ENCODE peak calls at places on chromosomes 13 and 19, in five cellular contexts. L is tibial nerve, T is A549, N is GM23338, Q is iPS DF 6.9. U is an unnamed sample.

GRCh38 chr13:21579754-21580316 is 24.1 kb downstream of the MICU2 start:
- DNase-seq in L (no peak), T (no peak), N (no peak), Q (no peak), U (peak; percentile 6)

GRCh38 chr13:43767351-43767901 is 19.3 kb downstream of the ENOX1 start:
- DNase-seq in L (peak; percentile 7), T (no peak), N (no peak), Q (no peak), U (no peak)

GRCh38 chr13:73580868-73581267 is 522.1 kb downstream of the KLF5 start:
- DNase-seq in L (no peak), T (no peak), N (peak; percentile 4), Q (no peak), U (no peak)

GRCh38 chr13:112443191-112444000 is 67.2 kb downstream of the SPACA7 start:
- DNase-seq in L (no peak), T (no peak), N (peak; percentile 69), Q (no peak), U (no peak)

GRCh38 chr19:54136086-54136863 is 1.3 kb upstream of the CNOT3 start:
- DNase-seq in L (no peak), T (no peak), N (peak; percentile 61), Q (no peak), U (no peak)

GRCh38 chr19:42272989-42273406 is 3.9 kb downstream of the CIC start:
- DNase-seq in L (no peak), T (no peak), N (no peak), Q (no peak), U (no peak)

GRCh38 chr13:112670864-112671263 is 19.0 kb upstream of the ATP11A start:
- DNase-seq in L (no peak), T (no peak), N (no peak), Q (no peak), U (no peak)

GRCh38 chr13:112726018-112726767 is 36.4 kb downstream of the ATP11A start:
- DNase-seq in L (no peak), T (no peak), N (no peak), Q (no peak), U (no peak)

GRCh38 chr13:28763887-28764286 is 45.1 kb upstream of the SLC46A3 start:
- DNase-seq in L (no peak), T (no peak), N (no peak), Q (no peak), U (no peak)

GRCh38 chr13:102788683-102789082 is 10.1 kb downstream of the POGLUT2 start:
- DNase-seq in L (no peak), T (no peak), N (no peak), Q (no peak), U (no peak)

GRCh38 chr13:90979059-90979458 is 368.4 kb upstream of the MIR17HG start:
- DNase-seq in L (no peak), T (no peak), N (no peak), Q (no peak), U (no peak)

GRCh38 chr19:3851254-3852176 is 17.3 kb downstream of the ZFR2 start:
- DNase-seq in L (no peak), T (no peak), N (no peak), Q (no peak), U (no peak)

GRCh38 chr13:52806029-52806428 is 42.4 kb downstream of the PCDH8 start:
- DNase-seq in L (no peak), T (no peak), N (no peak), Q (no peak), U (no peak)

GRCh38 chr13:94312511-94313191 is 166.8 kb downstream of the DCT start:
- DNase-seq in L (no peak), T (no peak), N (no peak), Q (no peak), U (no peak)

GRCh38 chr19:14091885-14092462 is 1.4 kb upstream of the SAMD1 start:
- DNase-seq in L (no peak), T (no peak), N (peak; percentile 65), Q (no peak), U (no peak)

GRCh38 chr13:78317030-78317429 is 286.3 kb downstream of the POU4F1 start:
- DNase-seq in L (no peak), T (no peak), N (peak; percentile 34), Q (no peak), U (no peak)

GRCh38 chr19:5585461-5586299 is 17.9 kb upstream of the TINCR start:
- DNase-seq in L (no peak), T (no peak), N (peak; percentile 88), Q (no peak), U (peak; percentile 29)

GRCh38 chr13:23654111-23655110 is 84.2 kb downstream of the TNFRSF19 start:
- DNase-seq in L (no peak), T (no peak), N (no peak), Q (no peak), U (no peak)

GRCh38 chr19:16325671-16326400 is 1.2 kb downstream of the KLF2 start:
- DNase-seq in L (no peak), T (peak; percentile 43), N (peak; percentile 93), Q (peak; percentile 27), U (peak; percentile 76)
- H3K4me3 ChIP-seq in L (peak overlapping the region; percentile 66), T (peak overlapping the region; percentile 76), N (peak overlapping the region; percentile 78), Q (peak overlapping the region; percentile 53), U (peak overlapping the region; percentile 100)

DNA sequence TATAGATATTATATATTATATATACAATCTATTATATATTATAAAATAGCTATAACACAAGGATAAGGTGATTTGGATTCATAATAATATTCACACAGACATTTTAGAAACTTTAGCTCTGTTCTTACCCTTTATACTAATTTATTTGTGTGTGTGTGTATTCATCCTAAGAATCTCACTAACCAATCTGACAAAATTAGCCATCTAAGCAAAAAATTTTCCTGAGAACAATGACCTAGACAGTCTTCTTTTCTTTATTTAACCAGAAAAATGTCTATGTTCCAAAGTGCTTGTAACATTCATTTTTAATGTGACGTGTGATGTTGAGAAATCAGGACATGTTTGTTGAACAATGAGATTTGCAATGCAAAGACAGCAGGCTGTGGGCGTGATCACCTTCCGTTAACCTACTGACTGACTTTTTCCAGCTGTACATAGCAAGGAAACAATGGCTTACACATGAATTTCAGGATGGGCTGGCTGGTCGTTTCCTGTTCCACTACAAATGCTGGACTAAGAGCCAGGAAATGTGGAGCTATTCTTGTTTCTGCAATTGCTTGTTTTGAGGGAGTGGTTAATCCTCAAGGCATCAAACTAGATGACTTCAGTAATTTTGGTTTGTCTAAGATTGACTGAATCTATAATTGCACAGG is 634.6 kb upstream of the ARGLU1 start:
- DNase-seq in L (no peak), T (no peak), N (no peak), Q (no peak), U (no peak)
- H3K27ac ChIP-seq in L (no peak overlapping the region), T (no peak overlapping the region), N (no peak overlapping the region), Q (no peak overlapping the region), U (no peak overlapping the region)

GRCh38 chr13:109668433-109669233 is 117.8 kb downstream of the IRS2 start:
- DNase-seq in L (no peak), T (no peak), N (no peak), Q (no peak), U (no peak)

GRCh38 chr13:109665211-109665610 is 121.2 kb downstream of the IRS2 start:
- DNase-seq in L (no peak), T (no peak), N (no peak), Q (no peak), U (no peak)

GRCh38 chr13:109666656-109667448 is 119.5 kb downstream of the IRS2 start:
- DNase-seq in L (no peak), T (peak; percentile 29), N (no peak), Q (no peak), U (no peak)

GRCh38 chr13:109667754-109668360 is 118.5 kb downstream of the IRS2 start:
- DNase-seq in L (no peak), T (no peak), N (no peak), Q (no peak), U (no peak)

GRCh38 chr13:109665781-109666249 is 120.6 kb downstream of the IRS2 start:
- DNase-seq in L (no peak), T (no peak), N (no peak), Q (no peak), U (no peak)
- H3K4me3 ChIP-seq in L (no peak overlapping the region), T (no peak overlapping the region), N (no peak overlapping the region), Q (no peak overlapping the region), U (no peak overlapping the region)

DNA sequence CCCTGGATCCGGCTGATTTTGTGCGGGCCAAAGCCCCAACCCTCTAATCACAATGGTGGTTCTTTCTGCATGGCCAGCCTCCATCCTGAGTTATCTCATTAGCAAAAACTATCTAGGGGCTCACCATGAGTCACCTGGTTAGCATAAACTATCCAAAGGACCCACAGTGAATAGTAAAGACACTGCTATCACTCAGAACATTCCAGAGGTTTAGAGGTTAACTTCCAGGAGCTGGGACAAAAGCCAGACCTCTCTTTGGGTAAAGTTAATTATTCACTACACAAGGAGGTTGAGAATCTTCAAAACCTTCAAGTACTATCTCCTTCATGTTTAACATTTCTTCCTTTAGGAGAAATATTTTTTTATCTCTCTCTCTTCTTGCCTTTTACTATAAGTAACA is 18.8 kb upstream of the PPP5C start:
- DNase-seq in L (no peak), T (no peak), N (no peak), Q (no peak), U (no peak)
- H3K27ac ChIP-seq in L (no peak overlapping the region), T (no peak overlapping the region), N (no peak overlapping the region), Q (no peak overlapping the region), U (no peak overlapping the region)

GRCh38 chr19:525857-526419 is 5.6 kb upstream of the CDC34 start:
- DNase-seq in L (no peak), T (no peak), N (no peak), Q (no peak), U (no peak)

GRCh38 chr19:524062-524674 is 7.4 kb upstream of the CDC34 start:
- DNase-seq in L (no peak), T (no peak), N (no peak), Q (no peak), U (no peak)

GRCh38 chr19:525029-525428 is 6.5 kb upstream of the CDC34 start:
- DNase-seq in L (no peak), T (no peak), N (no peak), Q (no peak), U (no peak)

GRCh38 chr19:519449-519865 is 12.1 kb upstream of the CDC34 start:
- DNase-seq in L (no peak), T (no peak), N (no peak), Q (no peak), U (no peak)

GRCh38 chr19:522726-523125 is 8.8 kb upstream of the CDC34 start:
- DNase-seq in L (no peak), T (no peak), N (no peak), Q (no peak), U (no peak)
- H3K4me3 ChIP-seq in L (no peak overlapping the region), T (no peak overlapping the region), N (no peak overlapping the region), Q (no peak overlapping the region), U (no peak overlapping the region)